ENCODE peak calls at places on chromosomes 7 and 10, in seven cellular contexts. T is endothelial cell of umbilical vein, R is fibroblast of lung, Z is SJSA1, F is spleen, J is right atrium auricular region, I is A549. O is an unnamed sample.
A peak's percentile ranks its signal among the peaks of the same experiment; 100 is the strongest.

GRCh38 chr10:78905015-78905939 is 163.5 kb upstream of the ZMIZ1 start:
- DNase-seq in J (peak; percentile 28), I (no peak), T (no peak), R (no peak), F (no peak), Z (no peak), O (no peak)

GRCh38 chr7:136403591-136403990 is 426.4 kb upstream of the MTPN start:
- DNase-seq in J (no peak), R (no peak), Z (no peak), I (no peak), F (no peak), T (no peak), O (no peak)

GRCh38 chr7:108351715-108352114 is 104.5 kb downstream of the NRCAM start:
- DNase-seq in I (peak; percentile 55), F (no peak), Z (no peak), J (no peak), T (peak; percentile 10), R (peak; percentile 40), O (no peak)

GRCh38 chr10:116271593-116272496 is 1.2 kb downstream of the GFRA1 start:
- DNase-seq in I (peak; percentile 31), Z (peak; percentile 39), R (peak; percentile 11), T (no peak), J (no peak), F (no peak), O (no peak)

GRCh38 chr7:107344799-107345198 is 125.1 kb upstream of the GPR22 start:
- DNase-seq in T (no peak), Z (no peak), F (peak; percentile 34), R (no peak), J (no peak), I (no peak), O (no peak)

GRCh38 chr7:81367335-81367801 is 402.5 kb downstream of the HGF start:
- DNase-seq in R (peak; percentile 58), I (no peak), J (no peak), F (no peak), Z (no peak), T (peak; percentile 21), O (peak; percentile 24)

GRCh38 chr7:31101544-31101943 is 49.4 kb downstream of the ADCYAP1R1 start:
- DNase-seq in F (peak; percentile 32), Z (no peak), I (no peak), R (no peak), T (no peak), J (no peak), O (no peak)

GRCh38 chr10:127619550-127619949 is 70.4 kb downstream of the NPS start:
- DNase-seq in I (no peak), T (no peak), F (no peak), J (no peak), Z (no peak), R (no peak), O (no peak)

GRCh38 chr10:24894309-24894708 is 58.1 kb downstream of the PRTFDC1 start:
- DNase-seq in R (peak; percentile 97), I (no peak), F (no peak), T (peak; percentile 52), Z (peak; percentile 50), J (no peak), O (no peak)

GRCh38 chr10:100348389-100348927 is 1.4 kb downstream of the SCD start:
- DNase-seq in F (no peak), Z (no peak), T (no peak), I (no peak), J (no peak), R (no peak), O (no peak)

GRCh38 chr7:13724631-13725566 is 264.6 kb downstream of the ETV1 start:
- DNase-seq in I (no peak), Z (no peak), R (no peak), T (no peak), F (no peak), J (no peak), O (no peak)

GRCh38 chr10:62719058-62719457 is 85.5 kb upstream of the ADO start:
- DNase-seq in I (no peak), R (no peak), J (no peak), T (no peak), F (no peak), Z (no peak), O (no peak)

GRCh38 chr7:135175931-135176330 is 5.4 kb upstream of the CYREN start:
- DNase-seq in F (no peak), R (no peak), J (peak; percentile 23), I (no peak), T (no peak), Z (no peak), O (no peak)

GRCh38 chr7:30907527-30908267 is 4.0 kb upstream of the AQP1 start:
- DNase-seq in R (no peak), Z (no peak), F (no peak), J (no peak), I (no peak), T (no peak), O (no peak)

GRCh38 chr10:75024971-75025523 is 86.4 kb upstream of the SAMD8 start:
- DNase-seq in R (no peak), I (no peak), Z (no peak), J (no peak), T (no peak), F (no peak), O (no peak)

GRCh38 chr7:94698275-94698674 is 42.3 kb upstream of the SGCE start:
- DNase-seq in R (peak; percentile 90), T (peak; percentile 92), I (peak; percentile 7), Z (peak; percentile 71), F (no peak), J (no peak), O (no peak)

GRCh38 chr7:28068811-28069216 is 111.8 kb downstream of the JAZF1 start:
- DNase-seq in J (no peak), Z (no peak), F (no peak), R (peak; percentile 40), I (peak; percentile 24), T (no peak), O (no peak)

GRCh38 chr7:13988765-13989137 is 715 bp downstream of the ETV1 start:
- DNase-seq in R (peak; percentile 64), Z (peak; percentile 6), J (no peak), F (no peak), I (no peak), T (peak; percentile 67), O (no peak)

GRCh38 chr7:131899271-131900030 is 343.0 kb upstream of the PODXL start:
- DNase-seq in F (no peak), T (no peak), I (no peak), J (no peak), R (no peak), Z (no peak), O (no peak)

GRCh38 chr10:29588640-29589421 is 45.9 kb downstream of the SVIL start:
- DNase-seq in Z (peak; percentile 33), J (no peak), T (peak; percentile 34), I (no peak), F (no peak), R (peak; percentile 34), O (no peak)
- H3K4me1 ChIP-seq in Z (peaks cover 26% of the 10 kb centered on the region), J (no peaks in the 10 kb centered on the region), T (peaks cover 23% of the 10 kb centered on the region), I (peaks cover 8% of the 10 kb centered on the region), F (peaks cover 5% of the 10 kb centered on the region), R (peaks cover 5% of the 10 kb centered on the region), O (peaks cover 88% of the 10 kb centered on the region)

DNA sequence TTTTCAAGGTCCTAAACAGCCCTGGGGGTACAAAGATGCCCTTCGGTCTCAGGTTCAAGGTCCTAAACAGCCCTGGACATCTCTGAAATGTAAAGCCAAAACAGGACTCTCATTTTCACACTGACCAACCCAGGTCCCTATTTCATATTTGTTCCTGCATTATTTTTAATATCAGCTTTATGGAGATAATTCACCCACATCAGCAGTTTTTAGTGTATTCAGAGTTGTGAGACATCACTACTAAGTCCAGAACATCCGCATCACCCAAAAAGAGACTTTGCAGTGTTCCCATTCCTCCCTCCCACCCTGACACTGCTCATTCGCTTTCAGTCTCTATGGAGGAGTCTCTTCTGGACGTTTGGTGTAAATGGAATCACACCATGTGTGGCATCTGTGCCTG is 420.2 kb downstream of the PTPRN2 start:
- DNase-seq in T (no peak), R (no peak), Z (no peak), J (no peak), I (no peak), F (no peak), O (no peak)
- H3K9me3 ChIP-seq in T (peaks cover 15% of the 10 kb centered on the region), R (no peaks in the 10 kb centered on the region), Z (peaks cover 10% of the 10 kb centered on the region), J (no peaks in the 10 kb centered on the region), I (no peaks in the 10 kb centered on the region), F (peaks cover 14% of the 10 kb centered on the region), O (no peaks in the 10 kb centered on the region)

GRCh38 chr10:77874872-77875271 is 51.7 kb downstream of the DLG5 start:
- DNase-seq in Z (no peak), I (no peak), T (no peak), R (no peak), F (no peak), J (no peak), O (no peak)
- H3K4me1 ChIP-seq in Z (peaks cover 29% of the 10 kb centered on the region), I (peaks cover 12% of the 10 kb centered on the region), T (peaks cover 24% of the 10 kb centered on the region), R (peaks cover 5% of the 10 kb centered on the region), F (peaks cover 32% of the 10 kb centered on the region), J (no peaks in the 10 kb centered on the region), O (peaks cover 30% of the 10 kb centered on the region)

GRCh38 chr7:4416436-4417092 is 265.5 kb upstream of the FOXK1 start:
- DNase-seq in J (no peak), R (peak; percentile 24), T (no peak), Z (peak; percentile 4), F (no peak), I (no peak), O (no peak)
- H3K9me3 ChIP-seq in J (peaks cover 24% of the 10 kb centered on the region), R (no peaks in the 10 kb centered on the region), T (peaks cover 2% of the 10 kb centered on the region), Z (no peaks in the 10 kb centered on the region), F (peaks cover 28% of the 10 kb centered on the region), I (peaks cover 16% of the 10 kb centered on the region), O (peaks cover 4% of the 10 kb centered on the region)